ENCODE peak calls at places on chromosome 11, in eight cellular contexts. Q is NCI-H345; M is activated T-cell treated with anti-CD3 and anti-CD28 coated beads, Interleukin-2, amount 50 U/mL, for 24 hours; X is fibroblast of villous mesenchyme; W is SK-N-SH; T is naive thymus-derived CD8-positive, alpha-beta T cell; D is GM13977; J is GM04504. C is an unnamed sample.

GRCh38 chr11:69650081-69650831 is 9.3 kb downstream of the CCND1 start:
- DNase-seq in J (no peak), M (no peak), T (no peak), W (peak; percentile 69), D (no peak), Q (no peak), X (no peak), C (no peak)

GRCh38 chr11:337711-338110 is 17.1 kb upstream of the IFITM3 start:
- DNase-seq in T (no peak), W (no peak), J (no peak), X (no peak), Q (no peak), M (peak; percentile 14), D (no peak), C (no peak)

GRCh38 chr11:122234257-122234656 is 118.2 kb upstream of the BLID start:
- DNase-seq in W (no peak), J (no peak), X (no peak), M (no peak), Q (no peak), T (no peak), D (no peak), C (no peak)

GRCh38 chr11:122673706-122674105 is 18.2 kb downstream of the UBASH3B start:
- DNase-seq in Q (no peak), M (no peak), W (no peak), X (no peak), D (no peak), J (no peak), T (no peak), C (no peak)

GRCh38 chr11:75265851-75266531 is 25.4 kb downstream of the TPBGL start:
- DNase-seq in Q (no peak), M (peak; percentile 17), T (no peak), J (no peak), W (peak; percentile 65), D (no peak), X (peak; percentile 47), C (no peak)

GRCh38 chr11:118128821-118129474 is 23.7 kb downstream of the SCN4B start:
- DNase-seq in X (no peak), Q (no peak), M (no peak), J (no peak), T (no peak), D (no peak), W (no peak), C (no peak)

GRCh38 chr11:68140496-68141246 is 19.5 kb upstream of the CHKA start:
- DNase-seq in Q (peak; percentile 36), W (peak; percentile 57), D (no peak), T (no peak), J (no peak), M (no peak), X (no peak), C (peak; percentile 60)

GRCh38 chr11:96324912-96325311 is 18.1 kb downstream of the MAML2 start:
- DNase-seq in T (no peak), J (no peak), X (no peak), D (no peak), W (no peak), Q (no peak), M (no peak), C (no peak)

GRCh38 chr11:15073361-15074205 is at the start of gene CALCB:
- DNase-seq in T (no peak), W (peak; percentile 83), M (peak; percentile 65), D (peak; percentile 12), X (peak; percentile 9), Q (peak; percentile 73), J (no peak), C (no peak)

GRCh38 chr11:62497132-62497915 is 49.3 kb downstream of the AHNAK start:
- DNase-seq in D (no peak), Q (peak; percentile 30), M (no peak), J (peak; percentile 42), X (peak; percentile 72), W (peak; percentile 66), T (no peak), C (peak; percentile 23)

GRCh38 chr11:44532809-44533208 is 32.7 kb upstream of the CD82 start:
- DNase-seq in W (no peak), M (no peak), Q (no peak), X (no peak), D (no peak), T (no peak), J (no peak), C (no peak)

GRCh38 chr11:119615003-119615878 is 113.8 kb downstream of the NECTIN1 start:
- DNase-seq in W (no peak), Q (no peak), M (no peak), J (no peak), T (no peak), D (no peak), X (peak; percentile 81), C (peak; percentile 42)

GRCh38 chr11:76700177-76701100 is 29.9 kb upstream of the LRRC32 start:
- DNase-seq in Q (no peak), W (peak; percentile 57), D (no peak), X (peak; percentile 92), T (no peak), J (peak; percentile 87), M (no peak), C (no peak)

GRCh38 chr11:30172872-30173271 is 57.9 kb upstream of the FSHB start:
- DNase-seq in Q (no peak), D (no peak), W (no peak), T (no peak), J (no peak), X (no peak), M (no peak), C (no peak)

GRCh38 chr11:60757231-60757800 is 649 bp downstream of the MS4A15 start:
- DNase-seq in X (no peak), D (no peak), M (no peak), T (no peak), W (no peak), Q (no peak), J (no peak), C (no peak)